ENCODE peak calls at places on chromosomes 16 and 17, in nine cellular contexts. H is thoracic aorta, Z is left ventricle myocardium inferior, T is hepatocyte, K is cardiac muscle cell, F is A549, C is H9, A is left lung, J is body of pancreas. S is an unnamed sample.
A peak's percentile ranks its signal among the peaks of the same experiment; 100 is the strongest.

GRCh38 chr16:56421313-56421712 is 4.0 kb downstream of the AMFR start:
- DNase-seq in K (no peak), J (no peak), H (no peak), F (no peak), T (no peak), C (no peak), Z (no peak), A (no peak), S (no peak)

GRCh38 chr16:193441-193840 is 13.2 kb downstream of the HBQ1 start:
- DNase-seq in J (no peak), H (no peak), K (no peak), Z (no peak), T (no peak), A (no peak), F (no peak), C (no peak), S (no peak)

GRCh38 chr17:50613596-50613995 is 21.1 kb upstream of the ABCC3 start:
- DNase-seq in K (no peak), F (no peak), C (no peak), A (no peak), Z (no peak), J (no peak), H (no peak), T (no peak), S (no peak)

GRCh38 chr17:79985951-79986391 is 49.7 kb downstream of the TBC1D16 start:
- DNase-seq in J (no peak), A (no peak), T (no peak), H (no peak), F (no peak), Z (no peak), C (no peak), K (no peak), S (no peak)

GRCh38 chr17:82901836-82902235 is 62.0 kb upstream of the ZNF750 start:
- DNase-seq in T (no peak), K (no peak), Z (no peak), F (no peak), J (no peak), H (no peak), C (no peak), A (no peak), S (no peak)

GRCh38 chr17:28549274-28550132 is 2.9 kb downstream of the UNC119 start:
- DNase-seq in J (no peak), T (no peak), F (no peak), Z (no peak), K (no peak), H (no peak), C (no peak), A (no peak), S (no peak)

GRCh38 chr17:10631048-10631700 is 25.9 kb downstream of the MYH3 start:
- DNase-seq in J (no peak), H (no peak), A (no peak), T (peak; percentile 45), Z (no peak), K (peak; percentile 40), F (peak; percentile 43), C (peak; percentile 71), S (no peak)

GRCh38 chr16:11627292-11627663 is 40.6 kb upstream of the LITAF start:
- DNase-seq in A (no peak), H (no peak), J (no peak), K (no peak), T (no peak), C (no peak), Z (no peak), F (no peak), S (no peak)

GRCh38 chr17:81821603-81822311 is 11.3 kb downstream of the MCRIP1 start:
- DNase-seq in F (peak; percentile 93), A (peak; percentile 86), T (peak; percentile 85), H (peak; percentile 40), Z (peak; percentile 84), C (peak; percentile 79), J (peak; percentile 97), K (peak; percentile 69), S (peak; percentile 86)

GRCh38 chr17:32563583-32563982 is 76.8 kb downstream of the CDK5R1 start:
- DNase-seq in C (no peak), F (no peak), H (no peak), Z (no peak), K (no peak), T (no peak), J (no peak), A (no peak), S (no peak)

GRCh38 chr16:2919511-2920255 is 8.0 kb downstream of the FLYWCH1 start:
- DNase-seq in F (peak; percentile 61), T (peak; percentile 78), C (peak; percentile 59), A (no peak), Z (no peak), J (peak; percentile 66), H (no peak), K (peak; percentile 68), S (peak; percentile 43)

GRCh38 chr17:16491703-16492612 is at the start of gene LRRC75A:
- DNase-seq in H (no peak), F (peak; percentile 53), T (peak; percentile 83), J (peak; percentile 49), A (peak; percentile 51), C (peak; percentile 80), K (peak; percentile 81), Z (peak; percentile 49), S (peak; percentile 62)

GRCh38 chr17:49053171-49053829 is 56.1 kb downstream of the IGF2BP1 start:
- DNase-seq in F (no peak), J (no peak), A (no peak), K (no peak), H (no peak), Z (no peak), C (peak; percentile 62), T (no peak), S (no peak)
- H3K27ac ChIP-seq in F (no peak overlapping the region), J (no peak overlapping the region), A (no peak overlapping the region), K (peak overlapping the region; percentile 64), H (no peak overlapping the region), Z (no peak overlapping the region), C (no peak overlapping the region), T (no peak overlapping the region), S (no peak overlapping the region)

GRCh38 chr17:71237903-71238538 is 882.8 kb upstream of the SOX9 start:
- DNase-seq in C (no peak), J (no peak), F (peak; percentile 6), Z (no peak), H (no peak), A (no peak), T (peak; percentile 32), K (no peak), S (no peak)
- TF ChIP-seq CTCF in C (no peak), J (no peak), F (peak; percentile 43), Z (no peak), H (no peak), A (no peak), T (peak; percentile 34), K (peak; percentile 22), S (no peak)

GRCh38 chr16:87802670-87803069 is 36.9 kb upstream of the KLHDC4 start:
- DNase-seq in A (no peak), H (no peak), F (no peak), J (no peak), C (no peak), T (no peak), K (no peak), Z (no peak), S (no peak)
- H3K27ac ChIP-seq in A (no peak overlapping the region), H (no peak overlapping the region), F (no peak overlapping the region), J (no peak overlapping the region), C (no peak overlapping the region), T (no peak overlapping the region), K (no peak overlapping the region), Z (no peak overlapping the region), S (no peak overlapping the region)

DNA sequence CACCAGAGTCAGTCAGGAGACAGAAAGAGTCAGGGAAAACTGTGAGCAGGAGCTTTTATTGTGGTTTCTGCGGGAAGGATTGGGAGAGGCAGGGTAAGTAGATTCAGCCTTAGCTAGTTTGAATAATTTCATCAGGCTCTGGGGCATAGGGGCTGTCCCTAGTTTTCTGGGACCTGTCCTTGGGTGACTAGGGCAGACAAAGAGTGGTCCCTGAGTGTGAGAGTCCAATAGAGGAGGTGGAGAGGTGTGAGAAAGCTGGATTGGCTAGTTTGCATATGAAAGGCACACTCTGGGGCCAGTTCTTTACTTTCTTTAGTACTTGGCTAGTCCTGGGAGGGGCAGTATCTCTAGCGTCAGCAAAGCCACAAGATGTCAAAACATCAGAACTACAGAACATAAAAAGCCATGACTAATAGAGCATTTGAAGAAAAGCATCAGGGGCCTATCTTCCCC is 255.6 kb downstream of the HS3ST3A1 start:
- DNase-seq in K (no peak), C (peak; percentile 71), F (no peak), T (peak; percentile 54), Z (no peak), A (no peak), J (no peak), H (no peak), S (no peak)
- TF ChIP-seq CTCF in K (no peak), C (peak; percentile 11), F (no peak), T (no peak), Z (no peak), A (no peak), J (no peak), H (no peak), S (no peak)

GRCh38 chr16:14307623-14308356 is 236.7 kb downstream of the MRTFB start:
- DNase-seq in C (no peak), Z (peak; percentile 45), A (no peak), H (no peak), J (peak; percentile 64), T (no peak), K (no peak), F (no peak), S (peak; percentile 84)

GRCh38 chr16:14308357-14308723 is 237.2 kb downstream of the MRTFB start:
- DNase-seq in H (no peak), K (no peak), F (no peak), Z (no peak), C (no peak), A (no peak), J (no peak), T (no peak), S (no peak)

GRCh38 chr16:14310519-14310991 is 239.4 kb downstream of the MRTFB start:
- DNase-seq in Z (no peak), K (no peak), C (peak; percentile 65), H (no peak), F (peak; percentile 56), J (no peak), T (no peak), A (no peak), S (peak; percentile 48)

GRCh38 chr16:14309906-14310305 is 238.8 kb downstream of the MRTFB start:
- DNase-seq in H (no peak), K (no peak), T (no peak), A (no peak), C (no peak), Z (no peak), J (no peak), F (peak; percentile 74), S (peak; percentile 60)

GRCh38 chr16:14309001-14309886 is 238.1 kb downstream of the MRTFB start:
- DNase-seq in K (no peak), J (peak; percentile 91), T (peak; percentile 53), A (no peak), H (no peak), C (peak; percentile 82), Z (no peak), F (no peak), S (no peak)
- H3K27ac ChIP-seq in K (no peak overlapping the region), J (peak overlapping the region; percentile 86), T (peak overlapping the region; percentile 65), A (no peak overlapping the region), H (no peak overlapping the region), C (no peak overlapping the region), Z (peak overlapping the region; percentile 15), F (peak overlapping the region; percentile 100), S (peak overlapping the region; percentile 97)

S was measured in psoas muscle.